ENCODE peak calls at places on chromosome 3, in seven cellular contexts. L, D, Z, U, C, A and G are unnamed samples.
A peak's percentile ranks its signal among the peaks of the same experiment; 100 is the strongest.

GRCh38 chr3:52522651-52523251 is 10.9 kb downstream of the NT5DC2 start:
- DNase-seq in D (no peak), L (no peak), U (no peak), Z (no peak), C (no peak), A (no peak), G (no peak)

GRCh38 chr3:46946856-46947544 is 29.5 kb downstream of the CCDC12 start:
- DNase-seq in U (no peak), L (peak; percentile 56), C (no peak), A (peak; percentile 57), D (no peak), Z (peak; percentile 34), G (peak; percentile 41)

GRCh38 chr3:8457039-8457438 is 44.6 kb upstream of the LMCD1 start:
- DNase-seq in Z (no peak), D (no peak), C (no peak), A (no peak), L (no peak), U (no peak), G (peak; percentile 6)

GRCh38 chr3:136925425-136926190 is 32.2 kb upstream of the IL20RB start:
- DNase-seq in L (no peak), C (no peak), D (no peak), A (no peak), U (no peak), Z (no peak), G (no peak)

GRCh38 chr3:126352476-126353454 is 4.4 kb downstream of the KLF15 start:
- DNase-seq in Z (no peak), L (peak; percentile 15), D (no peak), U (peak; percentile 27), C (no peak), A (no peak), G (no peak)

GRCh38 chr3:38111201-38111600 is 25.7 kb downstream of the ACAA1 start:
- DNase-seq in D (no peak), L (no peak), Z (no peak), U (no peak), A (no peak), C (no peak), G (no peak)

GRCh38 chr3:64484289-64484992 is 203.4 kb downstream of the ADAMTS9 start:
- DNase-seq in A (peak; percentile 81), U (peak; percentile 81), Z (peak; percentile 67), L (peak; percentile 84), D (peak; percentile 64), C (peak; percentile 64), G (peak; percentile 73)

GRCh38 chr3:143901105-143901504 is 52.8 kb upstream of the SLC9A9 start:
- DNase-seq in L (no peak), C (no peak), Z (no peak), A (no peak), D (no peak), U (no peak), G (no peak)

GRCh38 chr3:14353486-14353885 is 48.9 kb upstream of the SLC6A6 start:
- DNase-seq in C (no peak), D (no peak), Z (no peak), L (no peak), U (no peak), A (no peak), G (no peak)